ENCODE peak calls at places on chromosomes 5 and 9, in nine cellular contexts. U is HCEC 1CT; J is mucosa of gallbladder; S is NCI-H1092; A is T-helper 17 cell; I is nephron progenitor cell; Z is DMS153; X is stimulated activated CD4-positive, alpha-beta T cell treated with anti-CD3 and anti-CD28 coated beads, Interleukin-2, amount 100 ng/mL, for 48 hours; O is EL. E is an unnamed sample.

GRCh38 chr9:129828051-129828450 is 4.1 kb upstream of the TOR1A start:
- DNase-seq in U (no peak), J (no peak), S (no peak), A (no peak), I (no peak), Z (no peak), X (no peak), O (no peak), E (no peak)

GRCh38 chr5:39696672-39697398 is 272.1 kb upstream of the DAB2 start:
- DNase-seq in U (no peak), J (no peak), S (no peak), A (no peak), I (no peak), Z (no peak), X (no peak), O (peak), E (no peak)

GRCh38 chr5:61332891-61333350 is 863 bp downstream of the ZSWIM6 start:
- DNase-seq in U (peak), J (peak), S (no peak), A (peak), I (no peak), Z (no peak), X (no peak), O (peak), E (peak)

GRCh38 chr5:75734913-75735789 is 17.9 kb upstream of the POC5 start:
- DNase-seq in U (peak), J (peak), S (no peak), A (no peak), I (peak), Z (no peak), X (no peak), O (peak), E (no peak)

GRCh38 chr9:96126321-96126881 is 175.6 kb downstream of the HSD17B3 start:
- DNase-seq in U (no peak), J (peak), S (no peak), A (no peak), I (peak), Z (no peak), X (no peak), O (no peak), E (no peak)

GRCh38 chr5:146565764-146566163 is 49.8 kb upstream of the GPR151 start:
- DNase-seq in U (peak), J (peak), S (peak), A (no peak), I (peak), Z (peak), X (peak), O (peak), E (peak)

GRCh38 chr5:146041180-146041789 is 64.1 kb downstream of the PLAC8L1 start:
- DNase-seq in U (peak), J (no peak), S (no peak), A (no peak), I (no peak), Z (no peak), X (no peak), O (peak), E (no peak)

GRCh38 chr9:116868212-116868611 is 181.1 kb downstream of the TRIM32 start:
- DNase-seq in U (no peak), J (peak), S (no peak), A (no peak), I (no peak), Z (no peak), X (no peak), O (no peak), E (no peak)

GRCh38 chr5:149931992-149932436 is 12.6 kb downstream of the PDE6A start:
- DNase-seq in U (no peak), J (no peak), S (no peak), A (no peak), I (no peak), Z (no peak), X (no peak), O (no peak), E (no peak)

GRCh38 chr5:2509527-2509926 is 241.9 kb downstream of the IRX2 start:
- DNase-seq in U (no peak), J (no peak), S (no peak), A (no peak), I (no peak), Z (no peak), X (no peak), O (no peak), E (no peak)

GRCh38 chr5:118486647-118487046 is 501.7 kb downstream of the DTWD2 start:
- DNase-seq in U (no peak), J (no peak), S (no peak), A (no peak), I (no peak), Z (no peak), X (no peak), O (no peak), E (no peak)

GRCh38 chr5:61969761-61970160 is 336.2 kb upstream of the KIF2A start:
- DNase-seq in U (no peak), J (no peak), S (no peak), A (no peak), I (no peak), Z (no peak), X (no peak), O (peak), E (no peak)

GRCh38 chr9:134659688-134660131 is 18.1 kb downstream of the COL5A1 start:
- DNase-seq in U (no peak), J (no peak), S (no peak), A (no peak), I (no peak), Z (no peak), X (no peak), O (no peak), E (no peak)

GRCh38 chr5:38816083-38817030 is 29.5 kb upstream of the OSMR start:
- DNase-seq in U (no peak), J (no peak), S (no peak), A (no peak), I (no peak), Z (no peak), X (no peak), O (no peak), E (no peak)

GRCh38 chr5:155471027-155471426 is 457.5 kb downstream of the KIF4B start:
- DNase-seq in U (no peak), J (no peak), S (peak), A (no peak), I (no peak), Z (peak), X (no peak), O (no peak), E (no peak)

GRCh38 chr5:7873216-7873615 is 4.3 kb downstream of the MTRR start:
- DNase-seq in U (no peak), J (no peak), S (no peak), A (peak), I (no peak), Z (no peak), X (no peak), O (no peak), E (no peak)